ENCODE peak calls at places on chromosome 19, in eight cellular contexts. D is fibroblast of lung, U is transverse colon, P is HepG2, V is breast epithelium, T is uterus, H is colonic mucosa, K is endothelial cell of umbilical vein. X is an unnamed sample.
A peak's percentile ranks its signal among the peaks of the same experiment; 100 is the strongest.

GRCh38 chr19:28883241-28883693 is 329.7 kb downstream of the UQCRFS1 start:
- DNase-seq in D (peak; percentile 27), U (no peak), P (no peak), V (peak; percentile 44), T (no peak), H (no peak), K (no peak), X (no peak)

GRCh38 chr19:46838160-46838559 is 12.5 kb downstream of the AP2S1 start:
- DNase-seq in D (no peak), U (no peak), P (no peak), V (no peak), T (no peak), H (no peak), K (no peak), X (no peak)

GRCh38 chr19:13347351-13347750 is 158.9 kb downstream of the CACNA1A start:
- DNase-seq in D (no peak), U (no peak), P (no peak), V (no peak), T (no peak), H (no peak), K (no peak), X (no peak)

GRCh38 chr19:9828551-9829063 is 889 bp downstream of the UBL5 start:
- DNase-seq in D (no peak), U (no peak), P (no peak), V (no peak), T (no peak), H (no peak), K (no peak), X (no peak)

GRCh38 chr19:3378352-3379146 is 12.2 kb downstream of the NFIC start:
- DNase-seq in D (no peak), U (no peak), P (no peak), V (no peak), T (no peak), H (no peak), K (no peak), X (no peak)

GRCh38 chr19:16608290-16608704 is 19.7 kb downstream of the MED26 start:
- DNase-seq in D (peak; percentile 91), U (peak; percentile 60), P (no peak), V (no peak), T (peak; percentile 70), H (no peak), K (peak; percentile 75), X (peak; percentile 71)

GRCh38 chr19:31002852-31003251 is 346.4 kb downstream of the TSHZ3 start:
- DNase-seq in D (peak; percentile 4), U (no peak), P (no peak), V (no peak), T (no peak), H (no peak), K (no peak), X (peak; percentile 46)

GRCh38 chr19:31277516-31277915 is 71.7 kb downstream of the TSHZ3 start:
- DNase-seq in D (no peak), U (no peak), P (no peak), V (no peak), T (no peak), H (no peak), K (no peak), X (no peak)

GRCh38 chr19:23377276-23377675 is 18.0 kb downstream of the ZNF91 start:
- DNase-seq in D (no peak), U (no peak), P (no peak), V (no peak), T (no peak), H (no peak), K (no peak), X (no peak)

GRCh38 chr19:54351474-54351873 is 12.5 kb upstream of the LILRA4 start:
- DNase-seq in D (no peak), U (no peak), P (no peak), V (no peak), T (no peak), H (no peak), K (no peak), X (no peak)

GRCh38 chr19:45354443-45354842 is 13.9 kb downstream of the KLC3 start:
- DNase-seq in D (no peak), U (no peak), P (no peak), V (no peak), T (no peak), H (no peak), K (no peak), X (no peak)

GRCh38 chr19:16265890-16266585 is 58.6 kb upstream of the KLF2 start:
- DNase-seq in D (no peak), U (no peak), P (no peak), V (no peak), T (no peak), H (no peak), K (no peak), X (no peak)

GRCh38 chr19:47781590-47782318 is 3.3 kb downstream of the SELENOW start:
- DNase-seq in D (no peak), U (no peak), P (no peak), V (peak; percentile 45), T (peak; percentile 63), H (peak; percentile 41), K (no peak), X (peak; percentile 36)

GRCh38 chr19:21396121-21396520 is 812 bp upstream of the ZNF493 start:
- DNase-seq in D (no peak), U (no peak), P (no peak), V (no peak), T (no peak), H (no peak), K (no peak), X (no peak)

GRCh38 chr19:31214086-31214485 is 135.2 kb downstream of the TSHZ3 start:
- DNase-seq in D (peak; percentile 99), U (peak; percentile 69), P (no peak), V (peak; percentile 94), T (peak; percentile 40), H (peak; percentile 42), K (peak; percentile 17), X (peak; percentile 77)

GRCh38 chr19:1249298-1249989 is 1.1 kb downstream of the MIDN start:
- DNase-seq in D (peak; percentile 97), U (peak; percentile 96), P (peak; percentile 89), V (peak; percentile 97), T (peak; percentile 95), H (peak; percentile 93), K (peak; percentile 94), X (peak; percentile 92)

GRCh38 chr19:31260171-31260933 is 88.9 kb downstream of the TSHZ3 start:
- DNase-seq in D (peak; percentile 12), U (no peak), P (no peak), V (no peak), T (no peak), H (peak; percentile 13), K (no peak), X (peak; percentile 30)

GRCh38 chr19:31231181-31231580 is 118.1 kb downstream of the TSHZ3 start:
- DNase-seq in D (peak; percentile 17), U (no peak), P (no peak), V (no peak), T (no peak), H (no peak), K (no peak), X (no peak)

GRCh38 chr19:38701455-38702063 is 42.7 kb downstream of the CAPN12 start:
- DNase-seq in D (peak; percentile 85), U (peak; percentile 61), P (peak; percentile 93), V (no peak), T (no peak), H (peak; percentile 60), K (no peak), X (peak; percentile 78)

GRCh38 chr19:13843104-13843921 is 33.6 kb upstream of the NANOS3 start:
- DNase-seq in D (no peak), U (peak; percentile 75), P (no peak), V (peak; percentile 92), T (peak; percentile 77), H (peak; percentile 82), K (peak; percentile 59), X (peak; percentile 56)

GRCh38 chr19:10420444-10421239 is at the start of gene PDE4A:
- DNase-seq in D (no peak), U (no peak), P (no peak), V (no peak), T (no peak), H (no peak), K (no peak), X (no peak)

GRCh38 chr19:3580156-3580955 is 4.9 kb upstream of the GIPC3 start:
- DNase-seq in D (peak; percentile 97), U (no peak), P (peak; percentile 56), V (no peak), T (no peak), H (no peak), K (peak; percentile 69), X (peak; percentile 92)

GRCh38 chr19:38697197-38697596 is 47.1 kb downstream of the CAPN12 start:
- DNase-seq in D (no peak), U (no peak), P (no peak), V (no peak), T (no peak), H (no peak), K (no peak), X (no peak)

GRCh38 chr19:55488986-55489710 is 912 bp downstream of the SSC5D start:
- DNase-seq in D (peak; percentile 19), U (no peak), P (no peak), V (no peak), T (peak; percentile 66), H (no peak), K (no peak), X (no peak)

GRCh38 chr19:46374526-46375475 is 27.9 kb downstream of the PPP5C start:
- DNase-seq in D (no peak), U (no peak), P (no peak), V (no peak), T (no peak), H (no peak), K (no peak), X (peak; percentile 46)

GRCh38 chr19:35081201-35081600 is 34.4 kb upstream of the FXYD3 start:
- DNase-seq in D (no peak), U (no peak), P (no peak), V (no peak), T (no peak), H (no peak), K (no peak), X (peak; percentile 48)
- H3K27me3 ChIP-seq in D (no peaks in the 10 kb centered on the region), U (no peaks in the 10 kb centered on the region), P (peaks cover 8% of the 10 kb centered on the region), V (no peaks in the 10 kb centered on the region), T (no peaks in the 10 kb centered on the region), H (no peaks in the 10 kb centered on the region), K (no peaks in the 10 kb centered on the region), X (no peaks in the 10 kb centered on the region)

DNA sequence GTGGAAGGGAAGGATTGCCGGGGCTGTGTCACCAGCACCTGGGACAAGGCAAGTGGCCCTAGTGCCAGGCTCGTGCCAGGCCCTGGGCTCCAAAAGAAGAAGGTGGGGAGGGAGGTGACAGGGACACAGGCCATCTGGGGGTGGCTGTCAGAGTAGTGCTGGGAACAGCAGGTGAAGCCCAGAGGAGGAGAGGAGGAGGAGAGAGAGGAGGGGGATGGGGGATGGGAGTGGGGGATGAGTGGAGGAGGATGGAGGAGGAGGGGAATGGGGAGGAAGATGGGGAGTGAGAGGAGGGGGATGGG is 18.7 kb downstream of the LSM4 start:
- DNase-seq in D (no peak), U (no peak), P (no peak), V (no peak), T (no peak), H (no peak), K (no peak), X (no peak)
- H3K4me3 ChIP-seq in D (peak overlapping the region; percentile 27), U (peak overlapping the region; percentile 47), P (peak overlapping the region; percentile 77), V (peak overlapping the region; percentile 63), T (peak overlapping the region; percentile 47), H (peak overlapping the region; percentile 11), K (no peak overlapping the region), X (no peak overlapping the region)

GRCh38 chr19:33515921-33516320 is 5.7 kb downstream of the PEPD start:
- DNase-seq in D (no peak), U (no peak), P (no peak), V (no peak), T (no peak), H (no peak), K (no peak), X (no peak)
- H3K27me3 ChIP-seq in D (no peaks in the 10 kb centered on the region), U (no peaks in the 10 kb centered on the region), P (no peaks in the 10 kb centered on the region), V (no peaks in the 10 kb centered on the region), T (no peaks in the 10 kb centered on the region), H (no peaks in the 10 kb centered on the region), K (no peaks in the 10 kb centered on the region), X (no peaks in the 10 kb centered on the region)

GRCh38 chr19:51274037-51274370 is 23.1 kb downstream of the SIGLECL1 start:
- DNase-seq in D (no peak), U (no peak), P (no peak), V (no peak), T (no peak), H (no peak), K (no peak), X (no peak)
- H3K4me3 ChIP-seq in D (no peak overlapping the region), U (no peak overlapping the region), P (no peak overlapping the region), V (no peak overlapping the region), T (no peak overlapping the region), H (no peak overlapping the region), K (no peak overlapping the region), X (no peak overlapping the region)